ENCODE peak calls at places on chromosomes 2 and 18, in seven cellular contexts. M is neuronal stem cell, U is H9, C is mesendoderm, G is IMR-90, W is H1, S is mesenchymal stem cell. V is an unnamed sample.

GRCh38 chr2:239297142-239298125 is 103.4 kb downstream of the HDAC4 start:
- DNase-seq in U (no peak), S (no peak), G (no peak), W (no peak), C (no peak), M (no peak), V (no peak)

GRCh38 chr2:98805412-98806265 is 74.7 kb upstream of the MGAT4A start:
- DNase-seq in W (no peak), C (peak), G (peak), S (peak), U (no peak), M (no peak), V (peak)

GRCh38 chr2:175414872-175415487 is 233.5 kb upstream of the ATP5MC3 start:
- DNase-seq in U (peak), W (peak), S (peak), M (peak), C (peak), G (peak), V (peak)

GRCh38 chr2:61763605-61764034 is 90.2 kb downstream of the FAM161A start:
- DNase-seq in U (no peak), W (peak), G (peak), C (no peak), M (no peak), S (peak), V (peak)

GRCh38 chr2:195984951-195985726 is 83.5 kb downstream of the DNAH7 start:
- DNase-seq in W (no peak), U (no peak), M (no peak), S (no peak), C (no peak), G (no peak), V (no peak)

GRCh38 chr18:28041366-28041765 is 135.6 kb downstream of the CDH2 start:
- DNase-seq in C (peak), S (peak), U (no peak), W (no peak), M (peak), G (peak), V (peak)

GRCh38 chr2:142757111-142757510 is 120.4 kb upstream of the KYNU start:
- DNase-seq in G (no peak), S (peak), W (no peak), C (no peak), M (no peak), U (no peak), V (peak)

GRCh38 chr2:174120346-174120745 is 128.0 kb downstream of the OLA1 start:
- DNase-seq in W (no peak), M (no peak), G (peak), C (no peak), S (peak), U (no peak), V (no peak)

GRCh38 chr2:235799281-235799680 is 305.4 kb downstream of the AGAP1 start:
- DNase-seq in W (no peak), C (no peak), U (no peak), M (no peak), S (no peak), G (no peak), V (no peak)

GRCh38 chr18:45517181-45517741 is 98.0 kb upstream of the SLC14A2 start:
- DNase-seq in C (peak), U (no peak), G (no peak), W (no peak), M (peak), S (peak), V (no peak)

GRCh38 chr2:7498927-7499489 is 581.8 kb downstream of the RNF144A start:
- DNase-seq in W (no peak), S (no peak), M (no peak), C (no peak), U (no peak), G (no peak), V (no peak)

GRCh38 chr2:172924070-172924469 is 151.6 kb upstream of the MAP3K20 start:
- DNase-seq in M (no peak), S (no peak), C (no peak), U (no peak), G (no peak), W (no peak), V (no peak)

GRCh38 chr18:58338961-58339722 is 289.7 kb downstream of the ALPK2 start:
- DNase-seq in S (peak), W (peak), U (peak), M (peak), G (peak), C (peak), V (no peak)

GRCh38 chr18:74316257-74317180 is 880 bp downstream of the C18orf63 start:
- DNase-seq in W (no peak), G (peak), U (no peak), C (peak), M (no peak), S (peak), V (peak)

GRCh38 chr18:74963820-74964446 is 245.0 kb downstream of the PTGR3 start:
- DNase-seq in S (peak), U (peak), W (peak), M (no peak), G (peak), C (peak), V (peak)

GRCh38 chr2:198322275-198322674 is 517.9 kb downstream of the PLCL1 start:
- DNase-seq in M (no peak), U (no peak), C (peak), W (no peak), S (no peak), G (no peak), V (no peak)

GRCh38 chr2:166900700-166901099 is 12.4 kb downstream of the XIRP2 start:
- DNase-seq in S (peak), C (peak), M (peak), U (peak), W (no peak), G (peak), V (no peak)

GRCh38 chr18:14075196-14075595 is 57.0 kb downstream of the ZNF519 start:
- DNase-seq in M (no peak), U (no peak), S (no peak), C (peak), W (no peak), G (no peak), V (no peak)

GRCh38 chr2:232535761-232536530 is 3.5 kb upstream of the CHRNG start:
- DNase-seq in G (no peak), S (no peak), W (no peak), C (no peak), U (no peak), M (no peak), V (no peak)
- H3K23ac ChIP-seq in G (no peak), S (no peak), W (no peak), C (no peak), U (no peak), M (no peak), V (no peak)

GRCh38 chr2:121316986-121317385 is 32.0 kb upstream of the TFCP2L1 start:
- DNase-seq in M (no peak), U (no peak), W (no peak), C (no peak), G (no peak), S (no peak), V (no peak)

GRCh38 chr2:121326628-121327027 is 41.6 kb upstream of the TFCP2L1 start:
- DNase-seq in U (no peak), G (no peak), S (no peak), C (no peak), W (no peak), M (no peak), V (no peak)

GRCh38 chr2:121319941-121320340 is 34.9 kb upstream of the TFCP2L1 start:
- DNase-seq in U (peak), S (no peak), C (no peak), G (no peak), W (no peak), M (no peak), V (no peak)

GRCh38 chr2:121324601-121325000 is 39.6 kb upstream of the TFCP2L1 start:
- DNase-seq in C (no peak), W (no peak), G (no peak), S (no peak), M (no peak), U (no peak), V (no peak)

DNA sequence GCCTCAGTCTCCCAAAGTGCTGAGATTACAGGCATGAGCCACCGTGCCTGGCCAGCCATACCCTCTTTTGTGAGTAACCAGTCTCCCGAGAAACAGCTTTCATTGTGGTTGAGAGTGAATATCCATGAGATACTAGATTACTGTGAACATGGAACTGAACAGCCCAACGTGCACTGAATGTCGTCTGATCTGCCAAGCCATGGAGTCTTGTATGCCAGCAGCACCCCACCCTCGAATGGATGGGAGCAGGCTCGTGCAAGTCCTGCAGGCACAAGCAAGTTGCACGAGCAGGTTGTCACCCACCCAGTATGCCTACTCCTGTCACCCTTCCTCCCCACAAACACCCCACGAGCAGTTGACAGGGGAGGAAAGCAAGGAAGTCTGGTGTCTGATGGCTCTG is 36.5 kb upstream of the TFCP2L1 start:
- DNase-seq in S (no peak), M (no peak), C (no peak), W (no peak), G (no peak), U (no peak), V (no peak)
- H3K23ac ChIP-seq in S (peak), M (no peak), C (no peak), W (no peak), G (no peak), U (no peak), V (no peak)

GRCh38 chr18:9839211-9839610 is 46.6 kb upstream of the TXNDC2 start:
- DNase-seq in U (no peak), G (no peak), W (no peak), S (no peak), C (no peak), M (no peak), V (no peak)
- H3K23ac ChIP-seq in U (no peak), G (no peak), W (no peak), S (no peak), C (no peak), M (no peak), V (no peak)

GRCh38 chr2:73341039-73341438 is 44.6 kb upstream of the ALMS1 start:
- DNase-seq in W (no peak), C (no peak), U (no peak), S (no peak), G (no peak), M (no peak), V (no peak)
- H3K23ac ChIP-seq in W (no peak), C (no peak), U (no peak), S (no peak), G (no peak), M (no peak), V (no peak)

V was measured in trophoblast cell.